ENCODE peak calls at places on chromosomes 4 and X, in five cellular contexts. B, K, I, F and L are unnamed samples.

GRCh38 chrX:79270401-79270800 is 96.7 kb downstream of the ITM2A start:
- DNase-seq in B (no peak), K (no peak), I (no peak), F (peak; percentile 60), L (no peak)

GRCh38 chr4:121154103-121154515 is 10.0 kb downstream of the TNIP3 start:
- DNase-seq in B (no peak), K (no peak), I (no peak), F (no peak), L (no peak)

GRCh38 chr4:40046311-40046980 is 10.2 kb upstream of the N4BP2 start:
- DNase-seq in B (peak; percentile 34), K (no peak), I (peak; percentile 76), F (peak; percentile 67), L (no peak)

GRCh38 chrX:115494133-115494532 is 66.8 kb upstream of the PLS3 start:
- DNase-seq in B (no peak), K (peak; percentile 75), I (no peak), F (no peak), L (no peak)

GRCh38 chr4:67106846-67107467 is 438.3 kb downstream of the CENPC start:
- DNase-seq in B (peak; percentile 3), K (no peak), I (no peak), F (no peak), L (no peak)

GRCh38 chrX:43703211-43703791 is 47.2 kb downstream of the MAOA start:
- DNase-seq in B (peak; percentile 78), K (no peak), I (no peak), F (no peak), L (no peak)

GRCh38 chrX:1734806-1735205 is 119.9 kb downstream of the ASMT start:
- DNase-seq in B (no peak), K (no peak), I (no peak), F (no peak), L (no peak)

GRCh38 chr4:110087116-110087708 is 111.2 kb downstream of the ELOVL6 start:
- DNase-seq in B (peak; percentile 78), K (peak; percentile 74), I (no peak), F (no peak), L (no peak)

GRCh38 chr4:7201351-7202305 is 9.3 kb downstream of the SORCS2 start:
- DNase-seq in B (no peak), K (no peak), I (no peak), F (peak; percentile 51), L (no peak)

GRCh38 chr4:40317921-40318658 is 17.0 kb upstream of the CHRNA9 start:
- DNase-seq in B (no peak), K (no peak), I (no peak), F (no peak), L (no peak)

GRCh38 chrX:119374736-119375135 is 24.4 kb upstream of the SLC25A43 start:
- DNase-seq in B (peak; percentile 79), K (no peak), I (no peak), F (no peak), L (no peak)